ENCODE peak calls at places on chromosomes 1 and 21, in five cellular contexts. W is IMR-90, Z is mesendoderm, B is neuronal stem cell, H is mesenchymal stem cell. D is an unnamed sample.
A peak's percentile ranks its signal among the peaks of the same experiment; 100 is the strongest.

GRCh38 chr1:46171872-46172271 is 3.0 kb upstream of the TSPAN1 start:
- DNase-seq in W (no peak), Z (peak; percentile 64), B (no peak), H (no peak), D (no peak)

GRCh38 chr1:210446479-210446878 is 117.8 kb downstream of the HHAT start:
- DNase-seq in W (peak; percentile 30), Z (no peak), B (peak; percentile 33), H (peak; percentile 33), D (no peak)

GRCh38 chr1:154501423-154502065 is 475 bp upstream of the TDRD10 start:
- DNase-seq in W (no peak), Z (peak; percentile 27), B (no peak), H (no peak), D (peak; percentile 79)

GRCh38 chr1:7086106-7086505 is 300.9 kb downstream of the CAMTA1 start:
- DNase-seq in W (no peak), Z (no peak), B (no peak), H (no peak), D (no peak)

GRCh38 chr1:96710708-96711477 is 10.7 kb upstream of the PTBP2 start:
- DNase-seq in W (peak; percentile 69), Z (no peak), B (no peak), H (peak; percentile 27), D (no peak)

GRCh38 chr1:26028490-26028980 is 7.0 kb downstream of the EXTL1 start:
- DNase-seq in W (no peak), Z (no peak), B (no peak), H (no peak), D (no peak)

GRCh38 chr21:14691924-14692323 is 145.8 kb upstream of the SAMSN1 start:
- DNase-seq in W (no peak), Z (no peak), B (no peak), H (no peak), D (no peak)

GRCh38 chr1:30856260-30856790 is 52.2 kb downstream of the SDC3 start:
- DNase-seq in W (no peak), Z (no peak), B (no peak), H (peak; percentile 34), D (no peak)

GRCh38 chr21:32918467-32919140 is 107.1 kb upstream of the OLIG2 start:
- DNase-seq in W (no peak), Z (peak; percentile 28), B (peak; percentile 45), H (no peak), D (no peak)

GRCh38 chr1:103467100-103467499 is 58.4 kb upstream of the RNPC3 start:
- DNase-seq in W (no peak), Z (no peak), B (no peak), H (no peak), D (no peak)

GRCh38 chr1:170285027-170285426 is 139.3 kb downstream of the NTMT2 start:
- DNase-seq in W (no peak), Z (no peak), B (peak; percentile 3), H (no peak), D (no peak)

GRCh38 chr1:50329332-50329932 is 93.8 kb downstream of the DMRTA2 start:
- DNase-seq in W (no peak), Z (peak; percentile 26), B (no peak), H (no peak), D (no peak)

GRCh38 chr1:31159869-31160611 is 79.6 kb downstream of the NKAIN1 start:
- DNase-seq in W (no peak), Z (no peak), B (no peak), H (no peak), D (no peak)

GRCh38 chr1:115064461-115064860 is 24.8 kb downstream of the TSPAN2 start:
- DNase-seq in W (no peak), Z (no peak), B (no peak), H (no peak), D (no peak)

GRCh38 chr1:227789881-227790400 is 25.5 kb upstream of the PRSS38 start:
- DNase-seq in W (no peak), Z (no peak), B (no peak), H (no peak), D (peak; percentile 39)

GRCh38 chr1:32933742-32934322 is 30.8 kb downstream of the RNF19B start:
- DNase-seq in W (peak; percentile 19), Z (peak; percentile 92), B (no peak), H (peak; percentile 51), D (no peak)

DNA sequence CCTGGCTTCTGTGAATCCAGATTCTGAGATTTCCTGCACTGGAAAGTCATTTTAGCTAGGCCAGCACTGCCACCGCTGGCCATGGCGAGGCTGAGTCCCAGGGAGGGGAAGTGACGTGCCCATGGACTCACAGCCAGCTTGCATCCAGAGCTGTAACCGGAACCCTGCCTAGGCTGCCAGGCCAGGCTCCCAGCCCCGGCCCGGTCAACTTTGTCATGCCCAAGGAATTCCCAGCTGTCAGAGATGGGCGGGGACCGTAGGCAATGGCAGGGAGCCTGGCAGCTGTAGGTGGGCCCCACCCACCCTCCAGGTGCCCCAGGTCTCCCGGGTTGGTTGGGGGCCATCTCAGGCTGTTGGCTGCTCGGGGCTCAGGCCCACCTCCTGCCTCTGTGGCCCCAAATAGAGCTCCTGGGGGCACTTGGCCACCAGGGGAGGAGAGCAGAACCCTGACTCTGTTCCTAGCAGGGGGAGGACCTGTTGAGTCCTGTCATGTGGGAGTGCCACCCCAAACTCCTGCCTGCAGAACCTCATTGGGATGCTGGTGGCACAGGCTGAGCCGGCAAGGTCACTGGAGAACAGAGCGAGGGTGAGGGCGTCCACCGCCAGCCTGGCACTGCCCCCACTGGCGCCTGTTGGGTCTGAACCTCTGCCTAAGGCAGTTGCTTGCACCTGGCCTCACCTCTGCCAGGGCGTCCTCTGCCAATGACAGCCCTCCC is 57.8 kb downstream of the FOXO6 start:
- DNase-seq in W (peak; percentile 84), Z (peak; percentile 66), B (no peak), H (peak; percentile 73), D (no peak)
- H2AK5ac ChIP-seq in W (peak overlapping the region; percentile 38), Z (no peak overlapping the region), B (peak overlapping the region; percentile 50), H (peak overlapping the region; percentile 59), D (no peak overlapping the region)

GRCh38 chr1:71625004-71625403 is 544.2 kb upstream of the ZRANB2 start:
- DNase-seq in W (no peak), Z (no peak), B (no peak), H (no peak), D (no peak)

GRCh38 chr1:71623888-71624287 is 543.1 kb upstream of the ZRANB2 start:
- DNase-seq in W (no peak), Z (no peak), B (no peak), H (no peak), D (no peak)

DNA sequence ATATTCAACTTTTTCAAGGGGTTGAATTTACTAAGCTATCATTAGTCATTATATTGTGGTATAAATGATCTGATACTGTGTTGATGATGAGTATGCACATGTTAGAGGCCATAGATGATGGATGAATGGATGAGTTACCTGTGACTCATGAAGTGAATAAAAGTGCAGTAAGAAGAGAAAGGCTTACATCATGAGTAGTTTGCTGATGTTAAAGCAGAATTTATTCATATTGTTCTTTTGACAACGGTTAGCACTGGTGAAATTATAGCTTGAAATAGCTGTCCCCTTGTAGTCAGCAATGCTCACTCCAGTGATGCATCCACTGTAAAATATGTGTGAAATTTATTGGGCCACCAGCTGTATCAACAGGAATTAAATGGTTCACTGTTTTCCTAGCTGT is 541.0 kb upstream of the ZRANB2 start:
- DNase-seq in W (peak; percentile 90), Z (no peak), B (no peak), H (no peak), D (no peak)
- H3K4me3 ChIP-seq in W (no peak overlapping the region), Z (no peak overlapping the region), B (no peak overlapping the region), H (no peak overlapping the region), D (no peak overlapping the region)

DNA sequence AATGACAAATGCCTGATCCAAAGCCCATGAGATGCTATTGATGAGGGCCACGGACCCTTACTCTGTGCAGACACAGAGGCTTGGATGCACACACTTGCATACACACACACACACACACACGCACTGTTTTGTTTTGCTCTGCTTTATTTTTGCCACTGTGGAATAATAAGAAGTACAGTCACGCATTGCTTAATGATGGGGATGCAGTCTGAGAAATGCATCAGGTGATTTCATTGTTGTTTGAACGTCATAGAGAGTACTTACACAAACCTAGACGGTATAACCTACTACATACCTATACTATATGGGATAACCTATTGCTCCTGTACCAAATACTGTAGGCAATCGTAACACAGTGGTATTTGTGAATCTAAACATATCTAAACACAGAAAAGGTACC is 104.4 kb downstream of the RHOU start:
- DNase-seq in W (no peak), Z (no peak), B (no peak), H (peak; percentile 46), D (no peak)
- H2AK5ac ChIP-seq in W (peak overlapping the region; percentile 13), Z (no peak overlapping the region), B (no peak overlapping the region), H (no peak overlapping the region), D (no peak overlapping the region)

GRCh38 chr1:59672851-59673574 is 141.7 kb upstream of the HOOK1 start:
- DNase-seq in W (peak; percentile 81), Z (peak; percentile 95), B (no peak), H (peak; percentile 74), D (no peak)
- H3K4me3 ChIP-seq in W (no peak overlapping the region), Z (no peak overlapping the region), B (no peak overlapping the region), H (peak overlapping the region; percentile 22), D (no peak overlapping the region)

GRCh38 chr1:36511804-36512798 is 29.4 kb upstream of the CSF3R start:
- DNase-seq in W (no peak), Z (no peak), B (no peak), H (no peak), D (no peak)
- H2AK5ac ChIP-seq in W (no peak overlapping the region), Z (no peak overlapping the region), B (peak overlapping the region; percentile 58), H (no peak overlapping the region), D (no peak overlapping the region)

DNA sequence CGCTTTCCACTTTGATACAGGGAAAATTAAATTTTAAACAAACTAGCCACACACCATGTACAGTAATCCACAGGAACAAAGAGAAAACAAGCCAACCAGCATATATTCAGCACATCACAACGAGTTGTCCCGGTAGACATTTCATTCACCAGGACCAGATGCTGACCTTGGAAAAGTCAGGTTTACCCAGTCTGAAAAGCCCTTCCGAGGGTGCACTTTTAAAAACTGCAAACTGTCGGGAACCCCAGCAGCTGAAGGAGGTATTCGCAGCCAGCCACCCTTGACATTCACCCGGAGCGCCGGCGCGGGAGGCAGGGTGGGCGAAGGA is 1.2 kb downstream of the MCOLN3 start:
- DNase-seq in W (no peak), Z (no peak), B (no peak), H (no peak), D (no peak)
- H3K4me3 ChIP-seq in W (no peak overlapping the region), Z (no peak overlapping the region), B (no peak overlapping the region), H (no peak overlapping the region), D (peak overlapping the region; percentile 54)

DNA sequence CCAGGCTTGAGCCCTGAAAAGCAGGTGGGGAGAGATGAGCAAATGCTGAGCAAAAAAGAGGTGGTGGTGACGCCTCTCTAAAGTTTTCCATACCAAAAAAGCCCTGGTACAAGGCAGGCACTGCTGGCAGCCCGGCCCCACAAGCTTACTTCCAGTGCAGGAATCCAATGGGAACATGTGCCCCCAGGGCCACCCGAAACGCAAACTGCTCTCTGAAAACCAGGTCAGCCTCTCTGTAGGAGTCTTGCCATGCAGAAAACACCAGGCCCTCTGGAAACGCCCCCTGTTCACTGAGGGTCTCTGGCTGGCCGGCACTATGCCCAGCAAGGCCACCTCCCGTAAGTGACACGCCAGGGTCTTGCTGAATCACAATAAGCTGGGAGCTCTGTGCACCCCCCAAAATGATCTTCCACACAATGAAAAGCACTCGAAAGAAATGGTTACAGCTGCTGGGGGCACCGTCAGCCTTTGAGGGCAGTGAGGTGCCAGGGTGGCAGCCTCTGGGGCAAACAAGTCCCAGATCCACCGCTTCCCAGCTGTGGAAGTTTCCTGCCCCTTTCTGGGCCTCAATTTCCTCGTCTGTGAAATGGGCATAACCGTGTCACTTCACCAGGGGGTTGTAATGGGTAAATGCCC is 170.5 kb downstream of the TOMM20 start:
- DNase-seq in W (no peak), Z (peak; percentile 67), B (no peak), H (no peak), D (no peak)
- H2AK5ac ChIP-seq in W (peak overlapping the region; percentile 46), Z (no peak overlapping the region), B (peak overlapping the region; percentile 37), H (peak overlapping the region; percentile 81), D (no peak overlapping the region)

GRCh38 chr1:79362470-79362869 is 355.9 kb upstream of the ADGRL4 start:
- DNase-seq in W (no peak), Z (no peak), B (no peak), H (no peak), D (no peak)
- H3K4me3 ChIP-seq in W (no peak overlapping the region), Z (no peak overlapping the region), B (no peak overlapping the region), H (no peak overlapping the region), D (no peak overlapping the region)

GRCh38 chr1:51567653-51568052 is 48.6 kb upstream of the EPS15 start:
- DNase-seq in W (peak; percentile 89), Z (no peak), B (no peak), H (no peak), D (no peak)
- H2AK5ac ChIP-seq in W (no peak overlapping the region), Z (no peak overlapping the region), B (no peak overlapping the region), H (no peak overlapping the region), D (no peak overlapping the region)

D was measured in H1.